ENCODE peak calls at places on chromosome 14, in ten cellular contexts. H is suprapubic skin, K is epithelial cell of esophagus, J is tibial artery, U is WERI-Rb-1, R is chondrocyte, G is AG10803, L is fibroblast of lung, D is right atrium auricular region, E is A673. Z is an unnamed sample.

GRCh38 chr14:88463318-88463717 is 77.9 kb downstream of the SPATA7 start:
- DNase-seq in U (peak), G (no peak), H (no peak), E (peak), J (no peak), L (no peak), D (no peak), K (peak), R (no peak), Z (no peak)

GRCh38 chr14:92495041-92495440 is 18.5 kb upstream of the RIN3 start:
- DNase-seq in R (no peak), J (peak), G (peak), H (peak), K (peak), E (peak), D (no peak), L (no peak), U (no peak), Z (no peak)

GRCh38 chr14:88639221-88639620 is 76.4 kb downstream of the ZC3H14 start:
- DNase-seq in K (no peak), U (no peak), J (no peak), G (no peak), H (no peak), D (no peak), L (no peak), E (no peak), R (no peak), Z (no peak)

GRCh38 chr14:75334191-75335051 is 55.8 kb downstream of the FOS start:
- DNase-seq in L (peak), U (no peak), R (no peak), J (peak), E (no peak), H (peak), G (peak), D (peak), K (no peak), Z (no peak)

GRCh38 chr14:98138666-98139065 is 1133.3 kb downstream of the BCL11B start:
- DNase-seq in H (no peak), R (no peak), G (peak), K (peak), J (no peak), D (no peak), E (peak), U (peak), L (peak), Z (peak)

GRCh38 chr14:22450266-22450665 is 138.8 kb downstream of the DAD1 start:
- DNase-seq in J (no peak), U (no peak), D (no peak), E (no peak), G (no peak), R (no peak), K (no peak), H (no peak), L (no peak), Z (no peak)

GRCh38 chr14:56271988-56272387 is 153.8 kb downstream of the PELI2 start:
- DNase-seq in G (peak), L (no peak), E (peak), U (no peak), J (no peak), D (no peak), R (no peak), K (peak), H (no peak), Z (no peak)

GRCh38 chr14:50333010-50333409 is 20.9 kb downstream of the DMAC2L start:
- DNase-seq in R (no peak), H (no peak), G (peak), K (peak), U (no peak), D (peak), L (peak), J (peak), E (no peak), Z (no peak)

GRCh38 chr14:94001501-94002396 is 4.6 kb downstream of the CCDC197 start:
- DNase-seq in J (peak), U (peak), R (no peak), E (peak), K (peak), D (no peak), L (peak), G (peak), H (no peak), Z (peak)

GRCh38 chr14:71165650-71166049 is 258.4 kb downstream of the PCNX1 start:
- DNase-seq in L (no peak), R (no peak), E (no peak), U (no peak), K (no peak), H (no peak), J (no peak), G (peak), D (no peak), Z (no peak)

GRCh38 chr14:91400696-91401095 is 16.9 kb downstream of the CCDC88C start:
- DNase-seq in G (no peak), R (no peak), J (no peak), E (no peak), K (no peak), H (no peak), L (peak), U (no peak), D (no peak), Z (no peak)

GRCh38 chr14:44652640-44653039 is 145.6 kb upstream of the FSCB start:
- DNase-seq in G (no peak), K (no peak), H (no peak), U (no peak), E (no peak), R (no peak), J (no peak), L (no peak), D (no peak), Z (no peak)

GRCh38 chr14:20614038-20614840 is 23.1 kb upstream of the RNASE12 start:
- DNase-seq in E (no peak), L (no peak), G (no peak), J (no peak), K (peak), H (no peak), U (no peak), R (no peak), D (no peak), Z (no peak)

GRCh38 chr14:101772770-101773169 is 11.3 kb downstream of the PPP2R5C start:
- DNase-seq in J (no peak), K (peak), E (no peak), G (no peak), L (no peak), H (no peak), U (no peak), D (no peak), R (no peak), Z (no peak)

GRCh38 chr14:75182820-75183219 is 6.4 kb upstream of the TMED10 start:
- DNase-seq in U (no peak), L (peak), H (no peak), E (no peak), D (no peak), J (peak), G (peak), R (no peak), K (peak), Z (no peak)

GRCh38 chr14:92880851-92881250 is 42.1 kb upstream of the CHGA start:
- DNase-seq in L (peak), D (peak), J (no peak), H (no peak), E (peak), K (peak), R (peak), G (peak), U (peak), Z (no peak)

GRCh38 chr14:56150645-56151345 is 32.6 kb downstream of the PELI2 start:
- DNase-seq in R (no peak), K (no peak), D (no peak), G (no peak), J (no peak), L (no peak), U (no peak), H (no peak), E (no peak), Z (no peak)

GRCh38 chr14:51487848-51488247 is 163.9 kb upstream of the FRMD6 start:
- DNase-seq in H (no peak), J (no peak), E (no peak), K (no peak), L (no peak), G (no peak), U (no peak), D (no peak), R (no peak), Z (no peak)

GRCh38 chr14:23052182-23052623 is 5.1 kb downstream of the CDH24 start:
- DNase-seq in D (no peak), H (no peak), R (no peak), K (peak), L (no peak), J (no peak), E (peak), U (peak), G (no peak), Z (no peak)

GRCh38 chr14:24377126-24377525 is 9.1 kb downstream of the NFATC4 start:
- DNase-seq in L (no peak), G (no peak), R (no peak), H (no peak), E (no peak), K (no peak), J (no peak), U (no peak), D (no peak), Z (no peak)

GRCh38 chr14:94823556-94824341 is 53.8 kb upstream of the GSC start:
- DNase-seq in U (no peak), D (no peak), J (no peak), E (peak), K (no peak), G (peak), R (peak), H (no peak), L (no peak), Z (no peak)

GRCh38 chr14:99889268-99889667 is 96.1 kb downstream of the EML1 start:
- DNase-seq in J (no peak), K (no peak), U (no peak), L (no peak), R (no peak), E (no peak), D (no peak), G (no peak), H (no peak), Z (no peak)

GRCh38 chr14:100538566-100539318 is 48.5 kb downstream of the BEGAIN start:
- DNase-seq in J (peak), K (no peak), E (no peak), U (no peak), H (peak), D (no peak), G (no peak), L (no peak), R (peak), Z (peak)

DNA sequence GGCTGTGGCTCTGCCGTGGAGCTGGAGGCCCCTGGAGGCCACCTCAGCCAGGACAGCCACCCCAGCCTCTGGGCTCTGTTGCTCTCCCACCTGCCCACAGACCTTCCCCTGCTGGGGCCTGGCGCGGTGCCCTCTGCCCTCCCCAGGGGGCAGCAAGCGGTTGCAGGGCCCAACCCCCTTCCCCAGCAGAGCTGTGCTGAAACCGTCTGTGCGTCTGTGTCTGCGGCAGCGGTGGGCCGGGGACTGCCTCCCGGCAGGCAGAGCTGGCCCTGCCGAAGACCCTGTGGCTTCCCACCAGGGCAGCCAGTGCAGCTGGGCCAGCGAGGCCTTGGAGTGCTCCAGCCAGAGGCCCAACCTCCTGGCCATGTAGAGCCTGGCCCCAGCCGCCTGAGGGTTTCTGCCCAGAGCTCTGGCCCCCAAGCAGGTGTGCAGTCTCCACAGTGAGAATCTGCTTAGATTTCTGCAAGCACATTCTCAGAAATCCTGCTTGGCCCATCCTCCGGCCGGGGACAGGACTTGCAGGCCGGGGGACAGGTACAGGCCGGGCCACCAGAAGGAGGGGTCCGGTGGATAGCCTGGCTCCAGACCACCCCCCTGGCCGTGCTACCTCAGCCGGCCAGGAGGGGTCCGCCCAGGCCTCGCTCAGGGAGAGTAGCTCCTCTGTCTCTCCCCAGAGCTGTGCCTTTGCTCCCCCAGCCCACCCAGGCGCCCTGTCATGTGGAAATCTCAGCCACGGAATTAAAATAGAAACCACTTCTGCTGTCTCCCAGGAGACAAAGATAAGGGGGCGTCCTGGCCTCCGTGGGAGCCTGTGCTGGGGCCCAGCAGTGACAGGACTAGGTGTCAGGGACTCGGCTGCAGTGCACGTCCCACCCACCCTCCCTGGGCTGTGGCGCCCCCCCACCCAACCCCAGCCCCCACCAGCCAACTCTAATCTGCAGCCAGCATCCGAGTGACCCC is 3.5 kb upstream of the CRIP2 start:
- DNase-seq in G (no peak), J (no peak), R (no peak), K (no peak), D (no peak), E (peak), U (no peak), L (no peak), H (no peak), Z (peak)
- TF ChIP-seq CTCF in G (peak), J (peak), R (peak), K (no peak), D (peak), E (peak), U (peak), L (no peak), H (no peak), Z (peak)

GRCh38 chr14:69363055-69363454 is 35.0 kb downstream of the ERH start:
- DNase-seq in U (peak), J (peak), D (no peak), H (no peak), L (peak), E (no peak), K (no peak), R (no peak), G (peak), Z (peak)
- TF ChIP-seq CTCF in U (peak), J (peak), D (peak), H (no peak), L (peak), E (no peak), K (no peak), R (peak), G (peak), Z (peak)

DNA sequence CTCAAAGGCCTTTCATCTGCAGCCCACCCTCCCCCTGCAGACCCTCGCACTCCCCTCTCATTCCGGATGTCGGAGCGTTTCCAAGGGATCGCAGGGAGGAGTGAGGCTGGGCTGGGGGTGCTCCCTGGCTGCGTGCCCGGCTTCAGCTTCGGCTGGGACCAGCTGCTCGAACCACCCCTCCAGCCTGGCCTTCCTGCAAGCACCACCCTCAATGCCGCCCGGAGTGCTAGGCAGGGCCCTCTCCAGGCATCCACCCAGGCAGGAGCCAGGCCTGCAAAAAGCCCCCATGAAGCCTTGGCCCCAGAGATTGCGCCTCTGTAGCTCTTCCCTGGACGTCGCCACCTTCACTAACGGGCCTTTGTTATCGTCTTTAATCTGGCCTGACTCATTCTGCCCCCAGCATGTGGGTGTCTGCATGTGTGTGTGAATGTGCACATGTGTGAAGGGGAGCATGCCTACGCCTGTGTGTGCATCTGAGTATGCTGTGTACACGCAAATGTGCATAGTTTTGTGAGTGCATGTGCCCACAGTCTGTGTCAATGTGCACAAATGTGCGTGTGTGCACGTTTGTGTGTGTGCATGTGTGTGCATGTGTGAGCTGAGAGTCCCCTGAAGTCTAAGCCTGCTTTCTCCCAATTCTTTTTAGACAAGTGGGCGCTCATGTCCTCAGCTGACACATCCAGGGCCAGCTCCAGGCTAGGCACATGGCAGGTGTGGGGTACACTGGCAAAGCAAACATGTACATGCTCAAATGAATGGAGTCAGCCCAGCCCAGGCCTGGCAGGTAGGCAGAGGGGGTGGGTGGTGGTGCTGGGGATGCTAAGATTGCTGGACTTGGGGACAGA is 195.4 kb upstream of the C14orf180 start:
- DNase-seq in L (no peak), K (no peak), U (peak), R (peak), D (no peak), H (peak), G (no peak), E (no peak), J (peak), Z (peak)
- TF ChIP-seq CTCF in L (no peak), K (no peak), U (no peak), R (no peak), D (no peak), H (no peak), G (no peak), E (no peak), J (no peak), Z (no peak)

DNA sequence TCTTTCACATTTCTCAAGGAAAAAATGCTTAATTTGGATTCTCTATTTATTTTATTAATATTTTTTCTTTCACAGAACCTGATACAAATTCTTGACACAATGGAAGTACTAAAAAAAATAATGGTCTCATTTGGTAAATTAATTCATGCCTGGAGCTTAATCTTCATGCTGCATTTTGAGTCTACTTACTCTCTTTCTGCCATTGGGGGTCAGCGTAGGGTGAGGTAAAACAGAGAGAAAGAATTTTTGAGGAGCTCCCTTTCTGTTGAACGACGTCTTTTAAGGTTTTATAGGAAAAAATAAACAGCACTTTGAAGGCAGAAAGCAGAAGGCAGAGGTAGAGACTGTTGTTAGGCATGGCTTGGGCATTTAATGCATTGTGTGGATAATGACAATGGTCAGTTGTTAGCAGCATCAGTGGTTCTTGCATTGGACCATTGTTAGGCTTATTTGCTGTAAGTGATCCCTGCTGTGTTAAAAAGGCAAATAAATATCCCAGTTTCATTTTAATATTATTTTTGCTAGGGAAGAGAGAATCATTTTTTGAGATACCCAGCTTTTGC is 557.2 kb upstream of the STXBP6 start:
- DNase-seq in D (no peak), E (peak), G (no peak), H (no peak), K (no peak), U (no peak), L (no peak), R (no peak), J (no peak), Z (no peak)
- TF ChIP-seq CTCF in D (no peak), E (peak), G (no peak), H (no peak), K (no peak), U (no peak), L (no peak), R (no peak), J (no peak), Z (no peak)

DNA sequence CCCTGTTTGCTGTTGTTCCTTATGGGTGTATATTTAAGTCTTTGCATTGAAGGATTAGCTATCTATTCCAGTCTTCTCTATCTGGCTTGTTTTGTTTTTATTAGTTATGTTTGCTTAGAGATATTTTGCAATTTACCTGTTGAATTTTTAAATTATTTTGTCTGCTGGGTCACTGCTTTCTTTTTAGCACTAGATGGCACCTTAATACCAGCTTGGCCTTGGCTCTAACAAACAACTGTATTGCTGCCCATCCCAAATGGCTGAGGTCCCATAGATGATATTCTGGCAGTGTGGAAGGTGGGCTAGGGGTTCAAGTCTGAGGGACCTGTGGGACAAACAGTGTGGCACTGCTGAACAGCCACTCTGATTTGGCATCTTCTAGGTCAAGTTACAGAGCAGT is 144.0 kb upstream of the FBXO33 start:
- DNase-seq in E (no peak), U (no peak), L (no peak), J (no peak), D (no peak), K (no peak), R (no peak), H (no peak), G (no peak), Z (no peak)
- TF ChIP-seq CTCF in E (no peak), U (no peak), L (no peak), J (no peak), D (no peak), K (no peak), R (no peak), H (no peak), G (no peak), Z (no peak)

GRCh38 chr14:61653507-61653906 is 41.8 kb upstream of the HIF1A start:
- DNase-seq in H (no peak), J (peak), G (peak), U (peak), D (peak), E (no peak), R (no peak), L (peak), K (peak), Z (no peak)
- TF ChIP-seq CTCF in H (no peak), J (no peak), G (no peak), U (no peak), D (no peak), E (no peak), R (no peak), L (no peak), K (no peak), Z (no peak)

DNA sequence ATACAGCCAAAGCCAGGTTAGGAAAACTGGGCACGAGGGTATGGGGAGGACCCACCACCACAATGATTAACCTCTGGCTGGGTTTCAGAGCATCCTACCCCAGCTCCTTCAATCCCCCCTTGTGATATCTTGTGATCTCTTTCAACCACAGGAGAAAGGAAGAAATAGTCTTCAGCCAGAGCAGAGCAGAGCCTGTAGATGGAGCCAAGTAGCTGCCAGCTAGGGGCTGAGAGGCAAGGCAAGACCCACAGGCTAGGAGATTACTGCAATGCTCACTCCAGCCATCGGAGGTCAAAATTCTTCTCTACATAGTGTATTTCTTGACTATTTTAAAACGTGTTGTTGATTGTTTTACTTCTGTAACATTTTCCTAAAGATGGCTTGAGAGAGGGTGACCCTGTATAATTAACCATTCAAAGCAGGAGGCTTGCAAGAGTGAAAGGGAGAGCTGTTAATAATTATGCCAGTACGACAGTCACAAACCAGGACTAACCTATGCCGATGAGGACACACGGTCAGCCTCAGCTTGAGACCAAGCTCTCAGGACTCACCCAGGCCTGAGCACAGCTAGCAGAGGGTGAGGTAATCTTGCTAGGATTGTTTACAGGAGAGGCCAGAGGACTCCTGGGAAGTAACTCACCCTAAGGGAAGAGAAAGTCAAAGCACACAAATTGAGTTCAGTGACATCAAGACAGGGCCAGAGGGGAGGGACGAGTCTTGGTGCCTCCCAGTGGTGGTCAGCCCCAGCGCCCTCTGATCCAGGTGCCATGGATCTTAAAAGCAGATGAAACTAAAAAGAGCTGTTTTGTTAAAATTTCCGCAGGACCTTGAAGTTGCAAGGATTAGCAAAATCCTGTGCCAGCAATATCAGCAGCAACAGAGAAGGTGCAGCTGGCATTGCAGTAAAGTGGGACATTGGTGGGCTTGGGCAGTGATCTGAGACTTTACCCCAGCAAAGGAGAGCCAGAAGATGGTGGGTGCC is 29.8 kb upstream of the CDKN3 start:
- DNase-seq in H (no peak), K (peak), J (no peak), E (peak), G (peak), D (peak), L (peak), U (peak), R (no peak), Z (peak)
- TF ChIP-seq CTCF in H (no peak), K (peak), J (no peak), E (peak), G (peak), D (peak), L (peak), U (peak), R (peak), Z (peak)